ENCODE peak calls at places on chromosomes 12 and 14, in four cellular contexts. G is T-cell, R is frontal cortex, Q is heart left ventricle. I is an unnamed sample.

GRCh38 chr12:51891843-51892242 is 3.9 kb downstream of the ANKRD33 start:
- DNase-seq in G (no peak), R (no peak), Q (no peak), I (no peak)

GRCh38 chr14:64502476-64503183 is 1.0 kb downstream of the ZBTB25 start:
- DNase-seq in G (no peak), R (no peak), Q (no peak), I (no peak)

GRCh38 chr12:49706351-49707126 is 666 bp downstream of the FMNL3 start:
- DNase-seq in G (no peak), R (peak; percentile 47), Q (peak; percentile 70), I (peak; percentile 14)

GRCh38 chr14:64293976-64294671 is at the start of gene ESR2:
- DNase-seq in G (no peak), R (no peak), Q (peak; percentile 60), I (peak; percentile 42)

GRCh38 chr14:93100098-93100497 is 15.6 kb downstream of the ITPK1 start:
- DNase-seq in G (no peak), R (no peak), Q (no peak), I (no peak)

GRCh38 chr12:63978519-63978918 is 134.0 kb downstream of the SRGAP1 start:
- DNase-seq in G (no peak), R (no peak), Q (no peak), I (no peak)

GRCh38 chr12:124766745-124767074 is 97.0 kb downstream of the SCARB1 start:
- DNase-seq in G (no peak), R (no peak), Q (no peak), I (no peak)

GRCh38 chr14:75310295-75311059 is 31.8 kb downstream of the FOS start:
- DNase-seq in G (no peak), R (peak; percentile 30), Q (peak; percentile 91), I (no peak)

GRCh38 chr12:67853204-67853603 is 136.0 kb upstream of the IFNG-AS1 start:
- DNase-seq in G (no peak), R (no peak), Q (no peak), I (no peak)

GRCh38 chr14:51095854-51096823 is 1.2 kb upstream of the TRIM9 start:
- DNase-seq in G (no peak), R (peak; percentile 64), Q (no peak), I (no peak)

GRCh38 chr14:97994020-97994531 is 1196.9 kb downstream of the VRK1 start:
- DNase-seq in G (peak; percentile 56), R (no peak), Q (no peak), I (no peak)

GRCh38 chr12:54368709-54369596 is 4.7 kb upstream of the GPR84 start:
- DNase-seq in G (peak; percentile 70), R (peak; percentile 67), Q (peak; percentile 94), I (peak; percentile 81)

GRCh38 chr14:103100281-103101121 is 6.0 kb downstream of the EXOC3L4 start:
- DNase-seq in G (no peak), R (no peak), Q (peak; percentile 52), I (no peak)

GRCh38 chr12:105365231-105365630 is 34.7 kb downstream of the C12orf75 start:
- DNase-seq in G (no peak), R (no peak), Q (no peak), I (no peak)

GRCh38 chr12:66848967-66849366 is 170.1 kb upstream of the GRIP1 start:
- DNase-seq in G (no peak), R (no peak), Q (no peak), I (no peak)

GRCh38 chr12:28993720-28994119 is 155.4 kb upstream of the FAR2 start:
- DNase-seq in G (no peak), R (no peak), Q (no peak), I (no peak)

GRCh38 chr14:103301512-103302197 is 32.4 kb upstream of the EIF5 start:
- DNase-seq in G (no peak), R (no peak), Q (no peak), I (no peak)

GRCh38 chr12:66497000-66497897 is 181.6 kb downstream of the GRIP1 start:
- DNase-seq in G (no peak), R (no peak), Q (no peak), I (no peak)

GRCh38 chr14:22552827-22553076 is 36.3 kb downstream of the DAD1 start:
- DNase-seq in G (no peak), R (no peak), Q (no peak), I (no peak)

GRCh38 chr12:54357802-54358619 is 6.3 kb downstream of the GPR84 start:
- DNase-seq in G (no peak), R (no peak), Q (no peak), I (no peak)

GRCh38 chr12:96985515-96986362 is 78.7 kb downstream of the NEDD1 start:
- DNase-seq in G (no peak), R (no peak), Q (peak; percentile 60), I (peak; percentile 47)

GRCh38 chr12:3119192-3119744 is 42.1 kb downstream of the TSPAN9 start:
- DNase-seq in G (no peak), R (no peak), Q (no peak), I (no peak)

GRCh38 chr14:95319312-95320075 is at the start of gene CLMN:
- DNase-seq in G (peak; percentile 7), R (peak; percentile 93), Q (no peak), I (peak; percentile 43)

GRCh38 chr12:65632131-65632855 is 192.0 kb upstream of the HMGA2 start:
- DNase-seq in G (no peak), R (no peak), Q (no peak), I (no peak)

GRCh38 chr14:77885363-77885762 is 85.5 kb downstream of the ADCK1 start:
- DNase-seq in G (no peak), R (no peak), Q (no peak), I (no peak)

GRCh38 chr12:86349196-86349595 is 93.0 kb upstream of the MGAT4C start:
- DNase-seq in G (no peak), R (no peak), Q (no peak), I (no peak)

GRCh38 chr12:46386360-46386867 is 13.8 kb upstream of the SLC38A2 start:
- DNase-seq in G (no peak), R (no peak), Q (no peak), I (no peak)

GRCh38 chr14:100585448-100586152 is 1.6 kb downstream of the BEGAIN start:
- DNase-seq in G (no peak), R (no peak), Q (peak; percentile 26), I (no peak)

GRCh38 chr12:121789800-121790748 is 3.4 kb downstream of the RHOF start:
- DNase-seq in G (peak; percentile 93), R (no peak), Q (peak; percentile 90), I (no peak)

GRCh38 chr12:22728989-22729388 is 104.0 kb downstream of the ETNK1 start:
- DNase-seq in G (no peak), R (no peak), Q (no peak), I (no peak)

GRCh38 chr14:70730393-70730792 is 78.9 kb downstream of the MAP3K9 start:
- DNase-seq in G (no peak), R (no peak), Q (no peak), I (no peak)

GRCh38 chr12:108043750-108044149 is 85.3 kb upstream of the WSCD2 start:
- DNase-seq in G (no peak), R (no peak), Q (no peak), I (no peak)

GRCh38 chr12:77746108-77746507 is 84.6 kb upstream of the NAV3 start:
- DNase-seq in G (no peak), R (no peak), Q (no peak), I (no peak)

GRCh38 chr12:1912580-1913376 is 5.7 kb downstream of the CACNA2D4 start:
- DNase-seq in G (no peak), R (no peak), Q (no peak), I (no peak)

GRCh38 chr12:120661432-120661831 is 21.0 kb downstream of the CABP1 start:
- DNase-seq in G (no peak), R (no peak), Q (no peak), I (no peak)

GRCh38 chr14:84750284-84750683 is 779.7 kb upstream of the FLRT2 start:
- DNase-seq in G (no peak), R (no peak), Q (no peak), I (no peak)

I was measured in progenitor cell of endocrine pancreas.